ENCODE peak calls at places on chromosomes 3 and 15, in four cellular contexts. Q is NB4, M is GM12864, W is tibial artery. K is an unnamed sample.

GRCh38 chr3:124860599-124860998 is 26.6 kb downstream of the ITGB5 start:
- DNase-seq in W (peak), Q (no peak), M (no peak), K (no peak)

GRCh38 chr3:45571969-45572368 is 22.6 kb upstream of the LIMD1 start:
- DNase-seq in M (no peak), Q (no peak), W (peak), K (no peak)

GRCh38 chr3:168914662-168915061 is 748.9 kb downstream of the MECOM start:
- DNase-seq in Q (no peak), W (no peak), M (no peak), K (no peak)

GRCh38 chr3:72949016-72949415 is 47.6 kb upstream of the PPP4R2 start:
- DNase-seq in Q (no peak), M (no peak), W (no peak), K (no peak)

GRCh38 chr3:100401674-100402036 is 316 bp downstream of the LNP1 start:
- DNase-seq in W (no peak), Q (peak), M (peak), K (no peak)

GRCh38 chr3:155370764-155371503 is 77.5 kb upstream of the STRIT1 start:
- DNase-seq in Q (no peak), M (no peak), W (no peak), K (no peak)

GRCh38 chr3:149151843-149152242 is 22.4 kb downstream of the HPS3 start:
- DNase-seq in W (no peak), M (no peak), Q (peak), K (no peak)

GRCh38 chr15:92158426-92158825 is 235.3 kb upstream of the ST8SIA2 start:
- DNase-seq in W (no peak), Q (no peak), M (peak), K (no peak)

GRCh38 chr15:62124176-62124952 is 40.7 kb downstream of the C2CD4B start:
- DNase-seq in W (no peak), Q (no peak), M (no peak), K (peak)

GRCh38 chr3:2568073-2568671 is 469.5 kb downstream of the CNTN4 start:
- DNase-seq in W (no peak), Q (no peak), M (no peak), K (no peak)

GRCh38 chr3:2568929-2569328 is 470.3 kb downstream of the CNTN4 start:
- DNase-seq in Q (no peak), W (no peak), M (no peak), K (no peak)
- H3K4me3 ChIP-seq in Q (no peak), W (no peak), M (no peak), K (no peak)

GRCh38 chr3:63029326-63029725 is 154.1 kb upstream of the CADPS start:
- DNase-seq in W (no peak), M (no peak), Q (no peak), K (no peak)
- H3K4me3 ChIP-seq in W (no peak), M (no peak), Q (no peak), K (no peak)

DNA sequence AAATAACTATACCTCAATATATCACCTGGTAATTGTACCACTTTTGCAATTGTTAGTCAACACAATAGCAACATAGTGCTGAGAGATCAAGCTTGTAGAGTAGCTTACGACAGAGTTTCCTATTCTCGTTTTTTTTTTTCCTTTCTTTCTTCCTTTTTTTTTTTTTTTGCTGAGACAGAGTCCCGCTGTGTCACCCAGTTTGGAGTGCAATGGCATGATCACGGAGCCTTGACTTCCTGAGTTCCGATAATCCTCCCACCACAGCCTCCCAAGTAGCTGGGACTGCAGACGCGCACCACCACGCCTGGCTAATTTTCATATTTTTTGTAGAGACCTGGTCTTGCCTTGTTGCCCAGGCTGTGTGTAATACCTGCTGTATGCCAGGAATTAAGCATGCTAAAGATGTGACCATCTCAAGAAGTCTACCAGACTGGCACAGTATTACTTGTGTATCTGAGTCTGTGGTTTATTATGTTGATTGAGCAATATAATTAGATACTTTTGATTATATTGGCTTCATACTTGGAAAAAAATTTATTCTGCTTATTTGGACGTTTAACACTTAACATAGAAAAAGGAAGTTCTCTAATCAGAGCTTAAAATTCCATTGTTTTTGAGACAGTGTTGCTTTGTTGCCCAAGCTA is 3.0 kb downstream of the SELENOT start:
- DNase-seq in Q (peak), W (no peak), M (no peak), K (no peak)
- H3K4me3 ChIP-seq in Q (peak), W (no peak), M (peak), K (no peak)

GRCh38 chr3:43996379-43997301 is 245.0 kb upstream of the TOPAZ1 start:
- DNase-seq in Q (peak), W (no peak), M (no peak), K (no peak)
- H3K4me3 ChIP-seq in Q (no peak), W (peak), M (peak), K (no peak)

K was measured in Jurkat, Clone E6-1.